ENCODE peak calls at places on chromosomes 13 and 19, in five cellular contexts. One of them, this sample, is unnamed.
A peak's percentile ranks its signal among the peaks of the same experiment; 100 is the strongest.

GRCh38 chr13:110442946-110443632 is 118.4 kb downstream of the RAB20 start:
- DNase-seq in activated CD4-positive, alpha-beta T cell treated with anti-CD3 and anti-CD28 coated beads for 1 hour: no peak
- DNase-seq in IMR-90: peak; percentile 75
- DNase-seq in NCI-H1436: no peak
- DNase-seq in psoas muscle: no peak
- DNase-seq in this sample: no peak

GRCh38 chr19:44846455-44847143 is 502 bp downstream of the NECTIN2 start:
- DNase-seq in activated CD4-positive, alpha-beta T cell treated with anti-CD3 and anti-CD28 coated beads for 1 hour: no peak
- DNase-seq in IMR-90: no peak
- DNase-seq in NCI-H1436: no peak
- DNase-seq in psoas muscle: peak; percentile 40
- DNase-seq in this sample: no peak

GRCh38 chr19:10230904-10231623 is at the start of gene S1PR2:
- DNase-seq in activated CD4-positive, alpha-beta T cell treated with anti-CD3 and anti-CD28 coated beads for 1 hour: peak; percentile 62
- DNase-seq in IMR-90: peak; percentile 75
- DNase-seq in NCI-H1436: peak; percentile 75
- DNase-seq in psoas muscle: peak; percentile 87
- DNase-seq in this sample: peak; percentile 74

GRCh38 chr19:15432629-15433518 is 14.1 kb upstream of the AKAP8L start:
- DNase-seq in activated CD4-positive, alpha-beta T cell treated with anti-CD3 and anti-CD28 coated beads for 1 hour: peak; percentile 89
- DNase-seq in IMR-90: peak; percentile 87
- DNase-seq in NCI-H1436: peak; percentile 88
- DNase-seq in psoas muscle: peak; percentile 95
- DNase-seq in this sample: peak; percentile 88

GRCh38 chr13:109610517-109610916 is 175.9 kb downstream of the IRS2 start:
- DNase-seq in activated CD4-positive, alpha-beta T cell treated with anti-CD3 and anti-CD28 coated beads for 1 hour: no peak
- DNase-seq in IMR-90: no peak
- DNase-seq in NCI-H1436: peak; percentile 21
- DNase-seq in psoas muscle: no peak
- DNase-seq in this sample: no peak

GRCh38 chr19:1907563-1908363 is 2.6 kb downstream of the ADAT3 start:
- DNase-seq in activated CD4-positive, alpha-beta T cell treated with anti-CD3 and anti-CD28 coated beads for 1 hour: no peak
- DNase-seq in IMR-90: no peak
- DNase-seq in NCI-H1436: no peak
- DNase-seq in psoas muscle: no peak
- DNase-seq in this sample: no peak

GRCh38 chr13:32905864-32906180 is 110.4 kb upstream of the KL start:
- DNase-seq in activated CD4-positive, alpha-beta T cell treated with anti-CD3 and anti-CD28 coated beads for 1 hour: no peak
- DNase-seq in IMR-90: peak; percentile 19
- DNase-seq in NCI-H1436: no peak
- DNase-seq in psoas muscle: no peak
- DNase-seq in this sample: no peak

GRCh38 chr13:69603144-69603853 is 504.3 kb upstream of the ATXN8OS start:
- DNase-seq in activated CD4-positive, alpha-beta T cell treated with anti-CD3 and anti-CD28 coated beads for 1 hour: no peak
- DNase-seq in IMR-90: no peak
- DNase-seq in NCI-H1436: no peak
- DNase-seq in psoas muscle: no peak
- DNase-seq in this sample: no peak

GRCh38 chr19:15248648-15249559 is 16.7 kb upstream of the EPHX3 start:
- DNase-seq in activated CD4-positive, alpha-beta T cell treated with anti-CD3 and anti-CD28 coated beads for 1 hour: no peak
- DNase-seq in IMR-90: peak; percentile 91
- DNase-seq in NCI-H1436: no peak
- DNase-seq in psoas muscle: peak; percentile 89
- DNase-seq in this sample: no peak

GRCh38 chr13:113410472-113411201 is 42.7 kb downstream of the ADPRHL1 start:
- DNase-seq in activated CD4-positive, alpha-beta T cell treated with anti-CD3 and anti-CD28 coated beads for 1 hour: no peak
- DNase-seq in IMR-90: peak; percentile 93
- DNase-seq in NCI-H1436: no peak
- DNase-seq in psoas muscle: peak; percentile 84
- DNase-seq in this sample: no peak

GRCh38 chr19:10961763-10962536 is 1.1 kb downstream of the SMARCA4 start:
- DNase-seq in activated CD4-positive, alpha-beta T cell treated with anti-CD3 and anti-CD28 coated beads for 1 hour: no peak
- DNase-seq in IMR-90: peak; percentile 12
- DNase-seq in NCI-H1436: no peak
- DNase-seq in psoas muscle: no peak
- DNase-seq in this sample: no peak

GRCh38 chr13:105814902-105815250 is 720.6 kb downstream of the EFNB2 start:
- DNase-seq in activated CD4-positive, alpha-beta T cell treated with anti-CD3 and anti-CD28 coated beads for 1 hour: no peak
- DNase-seq in IMR-90: no peak
- DNase-seq in NCI-H1436: no peak
- DNase-seq in psoas muscle: no peak
- DNase-seq in this sample: no peak

GRCh38 chr13:29782798-29783197 is 67.6 kb downstream of the UBL3 start:
- DNase-seq in activated CD4-positive, alpha-beta T cell treated with anti-CD3 and anti-CD28 coated beads for 1 hour: no peak
- DNase-seq in IMR-90: no peak
- DNase-seq in NCI-H1436: no peak
- DNase-seq in psoas muscle: no peak
- DNase-seq in this sample: no peak

GRCh38 chr13:81395368-81395767 is 1054.4 kb upstream of the SPRY2 start:
- DNase-seq in activated CD4-positive, alpha-beta T cell treated with anti-CD3 and anti-CD28 coated beads for 1 hour: no peak
- DNase-seq in IMR-90: no peak
- DNase-seq in NCI-H1436: no peak
- DNase-seq in psoas muscle: no peak
- DNase-seq in this sample: no peak

GRCh38 chr19:2553510-2553909 is 77.6 kb downstream of the GADD45B start:
- DNase-seq in activated CD4-positive, alpha-beta T cell treated with anti-CD3 and anti-CD28 coated beads for 1 hour: no peak
- DNase-seq in IMR-90: no peak
- DNase-seq in NCI-H1436: no peak
- DNase-seq in psoas muscle: no peak
- DNase-seq in this sample: no peak

GRCh38 chr13:94999871-95000270 is 287.5 kb upstream of the SOX21 start:
- DNase-seq in activated CD4-positive, alpha-beta T cell treated with anti-CD3 and anti-CD28 coated beads for 1 hour: no peak
- DNase-seq in IMR-90: no peak
- DNase-seq in NCI-H1436: no peak
- DNase-seq in psoas muscle: no peak
- DNase-seq in this sample: no peak

GRCh38 chr19:44582581-44583265 is 30.6 kb upstream of the IGSF23 start:
- DNase-seq in activated CD4-positive, alpha-beta T cell treated with anti-CD3 and anti-CD28 coated beads for 1 hour: no peak
- DNase-seq in IMR-90: no peak
- DNase-seq in NCI-H1436: no peak
- DNase-seq in psoas muscle: peak; percentile 17
- DNase-seq in this sample: no peak

GRCh38 chr13:65585346-65585745 is 1644.8 kb downstream of the PCDH9 start:
- DNase-seq in activated CD4-positive, alpha-beta T cell treated with anti-CD3 and anti-CD28 coated beads for 1 hour: no peak
- DNase-seq in IMR-90: no peak
- DNase-seq in NCI-H1436: no peak
- DNase-seq in psoas muscle: no peak
- DNase-seq in this sample: no peak

GRCh38 chr13:78192721-78193120 is 274.1 kb upstream of the EDNRB start:
- DNase-seq in activated CD4-positive, alpha-beta T cell treated with anti-CD3 and anti-CD28 coated beads for 1 hour: no peak
- DNase-seq in IMR-90: peak; percentile 79
- DNase-seq in NCI-H1436: no peak
- DNase-seq in psoas muscle: no peak
- DNase-seq in this sample: no peak

GRCh38 chr13:49421391-49421790 is 22.5 kb downstream of the CAB39L start:
- DNase-seq in activated CD4-positive, alpha-beta T cell treated with anti-CD3 and anti-CD28 coated beads for 1 hour: peak; percentile 11
- DNase-seq in IMR-90: no peak
- DNase-seq in NCI-H1436: no peak
- DNase-seq in psoas muscle: no peak
- DNase-seq in this sample: peak; percentile 14

GRCh38 chr19:30467239-30467638 is 95.1 kb downstream of the ZNF536 start:
- DNase-seq in activated CD4-positive, alpha-beta T cell treated with anti-CD3 and anti-CD28 coated beads for 1 hour: no peak
- DNase-seq in IMR-90: no peak
- DNase-seq in NCI-H1436: no peak
- DNase-seq in psoas muscle: no peak
- DNase-seq in this sample: no peak

GRCh38 chr19:719081-719512 is 10.4 kb downstream of the PALM start:
- DNase-seq in activated CD4-positive, alpha-beta T cell treated with anti-CD3 and anti-CD28 coated beads for 1 hour: no peak
- DNase-seq in IMR-90: no peak
- DNase-seq in NCI-H1436: no peak
- DNase-seq in psoas muscle: peak; percentile 85
- DNase-seq in this sample: no peak

GRCh38 chr13:52703482-52703881 is 36.1 kb downstream of the CNMD start:
- DNase-seq in activated CD4-positive, alpha-beta T cell treated with anti-CD3 and anti-CD28 coated beads for 1 hour: no peak
- DNase-seq in IMR-90: no peak
- DNase-seq in NCI-H1436: no peak
- DNase-seq in psoas muscle: no peak
- DNase-seq in this sample: no peak

GRCh38 chr13:33229446-33230177 is 55.9 kb downstream of the STARD13 start:
- DNase-seq in activated CD4-positive, alpha-beta T cell treated with anti-CD3 and anti-CD28 coated beads for 1 hour: no peak
- DNase-seq in IMR-90: no peak
- DNase-seq in NCI-H1436: no peak
- DNase-seq in psoas muscle: no peak
- DNase-seq in this sample: no peak

GRCh38 chr19:38288127-38288855 is 15.8 kb upstream of the C19orf33 start:
- DNase-seq in activated CD4-positive, alpha-beta T cell treated with anti-CD3 and anti-CD28 coated beads for 1 hour: no peak
- DNase-seq in IMR-90: no peak
- DNase-seq in NCI-H1436: no peak
- DNase-seq in psoas muscle: no peak
- DNase-seq in this sample: no peak

GRCh38 chr19:43984687-43985000 is 656 bp downstream of the ZNF155 start:
- DNase-seq in activated CD4-positive, alpha-beta T cell treated with anti-CD3 and anti-CD28 coated beads for 1 hour: no peak
- DNase-seq in IMR-90: no peak
- DNase-seq in NCI-H1436: no peak
- DNase-seq in psoas muscle: peak; percentile 14
- DNase-seq in this sample: no peak